ENCODE peak calls at places on chromosomes 7 and 10, in eight cellular contexts. U is cardiac muscle cell; I is activated CD4-positive, alpha-beta T cell treated with anti-CD3 and anti-CD28 coated beads, Interleukin-2, amount 50 U/mL, for 48 hours; J is NCI-H526 treated with DMSO at 0.1 percent for 48 hours; W is osteoblast; R is adipocyte; L is brain microvascular endothelial cell; G is endothelial cell. F is an unnamed sample.

GRCh38 chr7:150356265-150356897 is 12.2 kb upstream of the REPIN1 start:
- DNase-seq in W (peak; percentile 72), I (no peak), G (no peak), L (no peak), U (peak; percentile 60), J (no peak), R (peak; percentile 79), F (no peak)

GRCh38 chr10:66983482-66983818 is 57.6 kb downstream of the LRRTM3 start:
- DNase-seq in G (no peak), U (no peak), I (no peak), L (no peak), J (no peak), W (no peak), R (no peak), F (no peak)

GRCh38 chr7:9250876-9251275 is 817.5 kb downstream of the NXPH1 start:
- DNase-seq in R (no peak), I (no peak), G (no peak), W (no peak), J (no peak), L (no peak), U (no peak), F (no peak)

GRCh38 chr10:30865141-30865926 is 166.3 kb downstream of the ZNF438 start:
- DNase-seq in G (no peak), L (no peak), J (no peak), I (no peak), U (no peak), R (no peak), W (no peak), F (no peak)

GRCh38 chr7:12684186-12684585 is 3.2 kb upstream of the ARL4A start:
- DNase-seq in G (no peak), U (no peak), W (peak; percentile 47), J (no peak), L (no peak), R (peak; percentile 34), I (no peak), F (no peak)

GRCh38 chr10:127694580-127695193 is 42.3 kb upstream of the FOXI2 start:
- DNase-seq in G (peak; percentile 58), W (no peak), J (no peak), R (no peak), I (peak; percentile 62), L (no peak), U (peak; percentile 44), F (peak; percentile 58)

GRCh38 chr10:97584060-97584797 is at the start of gene HOGA1:
- DNase-seq in U (peak; percentile 61), G (peak; percentile 24), R (no peak), J (no peak), W (peak; percentile 98), I (no peak), L (peak; percentile 15), F (no peak)

GRCh38 chr7:1520574-1521234 is 9.8 kb upstream of the MAFK start:
- DNase-seq in I (no peak), U (no peak), G (no peak), R (peak; percentile 41), W (no peak), J (no peak), L (peak; percentile 99), F (no peak)

GRCh38 chr7:45026984-45027773 is 27.2 kb downstream of the CCM2 start:
- DNase-seq in U (no peak), I (peak; percentile 28), G (no peak), W (peak; percentile 80), L (no peak), R (no peak), J (no peak), F (no peak)

GRCh38 chr7:24982917-24983316 is 2.9 kb upstream of the OSBPL3 start:
- DNase-seq in R (no peak), L (no peak), U (peak; percentile 7), G (no peak), I (no peak), J (no peak), W (no peak), F (no peak)

GRCh38 chr10:62907470-62908212 is 91.5 kb upstream of the EGR2 start:
- DNase-seq in J (peak; percentile 46), U (no peak), I (no peak), L (no peak), G (no peak), R (no peak), W (no peak), F (no peak)

GRCh38 chr7:81484266-81484665 is 285.6 kb downstream of the HGF start:
- DNase-seq in J (no peak), W (peak; percentile 58), U (peak; percentile 82), G (peak; percentile 24), R (peak; percentile 56), I (no peak), L (peak; percentile 85), F (no peak)

GRCh38 chr10:86019141-86019540 is 347.5 kb downstream of the GRID1 start:
- DNase-seq in J (no peak), L (no peak), W (no peak), U (no peak), G (no peak), R (no peak), I (no peak), F (no peak)

GRCh38 chr10:69951658-69952057 is 101.0 kb upstream of the MACROH2A2 start:
- DNase-seq in W (no peak), G (no peak), I (no peak), L (no peak), J (no peak), R (no peak), U (no peak), F (no peak)

GRCh38 chr7:88200793-88201192 is 19.0 kb downstream of the SRI start:
- DNase-seq in W (no peak), G (no peak), U (no peak), L (no peak), I (no peak), R (no peak), J (peak; percentile 35), F (no peak)